ENCODE peak calls at places on chromosomes 1 and 21, in seven cellular contexts. Z is OCI-LY7; J is HT1080; R is H9; S is psoas muscle; H is stimulated activated naive CD8-positive, alpha-beta T cell treated with anti-CD3 and anti-CD28 coated beads, Interleukin-15, amount 100 ng/mL, for 72 hours; N is iris pigment epithelial cell. V is an unnamed sample.

GRCh38 chr1:150165622-150166612 is 16.2 kb downstream of the PLEKHO1 start:
- DNase-seq in Z (peak; percentile 78), J (peak; percentile 59), R (peak; percentile 78), S (no peak), H (no peak), N (no peak), V (peak; percentile 57)

GRCh38 chr1:204601979-204602653 is 83.4 kb downstream of the LRRN2 start:
- DNase-seq in Z (no peak), J (no peak), R (no peak), S (no peak), H (no peak), N (no peak), V (no peak)

GRCh38 chr1:110040548-110040947 is 6.1 kb downstream of the STRIP1 start:
- DNase-seq in Z (no peak), J (no peak), R (no peak), S (no peak), H (no peak), N (no peak), V (no peak)

GRCh38 chr1:237677979-237678378 is 212.7 kb downstream of the ZP4 start:
- DNase-seq in Z (no peak), J (peak; percentile 58), R (no peak), S (no peak), H (no peak), N (peak; percentile 70), V (no peak)

GRCh38 chr1:109484519-109484975 is 842 bp downstream of the ATXN7L2 start:
- DNase-seq in Z (peak; percentile 23), J (no peak), R (peak; percentile 66), S (no peak), H (no peak), N (no peak), V (peak; percentile 45)

GRCh38 chr1:230083746-230084407 is 16.8 kb downstream of the GALNT2 start:
- DNase-seq in Z (no peak), J (no peak), R (no peak), S (no peak), H (no peak), N (no peak), V (no peak)

GRCh38 chr1:110829955-110830553 is 42.9 kb upstream of the CD53 start:
- DNase-seq in Z (peak; percentile 80), J (no peak), R (peak; percentile 51), S (no peak), H (peak; percentile 20), N (peak; percentile 16), V (no peak)

GRCh38 chr1:975896-976683 is 5.8 kb downstream of the PERM1 start:
- DNase-seq in Z (peak; percentile 58), J (peak; percentile 83), R (peak; percentile 93), S (peak; percentile 75), H (peak; percentile 70), N (peak; percentile 65), V (peak; percentile 67)

GRCh38 chr21:16863541-16863940 is 649.3 kb upstream of the CXADR start:
- DNase-seq in Z (no peak), J (no peak), R (no peak), S (no peak), H (no peak), N (peak; percentile 57), V (no peak)

V was measured in activated naive CD8-positive, alpha-beta T cell treated with anti-CD3 and anti-CD28 coated beads, Interleukin-2, amount 10 ng/mL, durations not matched to agents 7 days and 5 days.